ENCODE peak calls at places on chromosomes 12 and 14, in nine cellular contexts. G is coronary artery, E is AG04450, N is cardiac muscle cell, A is GM23338, J is psoas muscle, C is left lung, D is GM12864, X is ascending aorta. H is an unnamed sample.
A peak's percentile ranks its signal among the peaks of the same experiment; 100 is the strongest.

GRCh38 chr12:52713960-52714886 is 10.9 kb upstream of the KRT77 start:
- DNase-seq in E (no peak), C (peak; percentile 77), A (peak; percentile 69), D (no peak), N (peak; percentile 49), G (no peak), J (no peak), X (no peak), H (no peak)

GRCh38 chr14:94360945-94361565 is 27.3 kb downstream of the SERPINA1 start:
- DNase-seq in A (no peak), J (no peak), E (no peak), C (no peak), X (peak; percentile 34), D (no peak), G (peak; percentile 40), N (no peak), H (no peak)

GRCh38 chr12:80892597-80893445 is 44.9 kb downstream of the LIN7A start:
- DNase-seq in N (no peak), E (no peak), D (no peak), C (no peak), J (no peak), X (no peak), G (no peak), A (no peak), H (no peak)

GRCh38 chr14:100832311-100832960 is 6.5 kb downstream of the MEG3 start:
- DNase-seq in E (no peak), A (peak; percentile 31), X (no peak), G (no peak), D (no peak), J (no peak), C (no peak), N (no peak), H (no peak)

GRCh38 chr12:131917711-131918306 is 11.3 kb upstream of the PUS1 start:
- DNase-seq in D (no peak), J (no peak), E (no peak), A (no peak), G (no peak), C (peak; percentile 66), N (no peak), X (no peak), H (no peak)

GRCh38 chr12:121766290-121767039 is 27.0 kb downstream of the RHOF start:
- DNase-seq in G (no peak), E (no peak), D (no peak), N (no peak), A (no peak), X (no peak), C (no peak), J (no peak), H (peak; percentile 33)

GRCh38 chr12:113486722-113487121 is 15.1 kb upstream of the LHX5 start:
- DNase-seq in N (no peak), C (no peak), D (no peak), E (no peak), A (no peak), X (no peak), G (no peak), J (no peak), H (no peak)

GRCh38 chr12:12387521-12387920 is 30.6 kb downstream of the BORCS5 start:
- DNase-seq in E (no peak), A (no peak), G (no peak), X (no peak), J (no peak), C (no peak), N (no peak), D (no peak), H (peak; percentile 65)

GRCh38 chr12:108414021-108414420 is 74.9 kb upstream of the CMKLR1 start:
- DNase-seq in A (no peak), J (no peak), G (no peak), D (no peak), N (no peak), C (no peak), X (no peak), E (no peak), H (no peak)

GRCh38 chr14:99093532-99094517 is 178.2 kb downstream of the BCL11B start:
- DNase-seq in E (no peak), J (no peak), D (no peak), C (no peak), X (no peak), N (no peak), G (no peak), A (peak; percentile 27), H (no peak)

GRCh38 chr12:68480526-68480925 is 130.2 kb upstream of the RAP1B start:
- DNase-seq in A (no peak), D (no peak), E (no peak), J (no peak), X (no peak), G (no peak), C (no peak), N (no peak), H (no peak)

GRCh38 chr12:116603516-116603915 is 44.3 kb downstream of the MAP1LC3B2 start:
- DNase-seq in D (no peak), G (no peak), J (no peak), E (no peak), N (peak; percentile 32), X (no peak), C (no peak), A (peak; percentile 35), H (no peak)

GRCh38 chr12:26737487-26738030 is 95.4 kb downstream of the ITPR2 start:
- DNase-seq in E (no peak), X (no peak), G (no peak), N (no peak), A (no peak), J (no peak), C (no peak), D (no peak), H (no peak)

GRCh38 chr14:99793213-99794155 is at the start of gene EML1:
- DNase-seq in C (peak; percentile 92), E (peak; percentile 21), J (peak; percentile 87), N (peak; percentile 92), X (peak; percentile 89), A (peak; percentile 88), D (no peak), G (peak; percentile 84), H (peak; percentile 77)

GRCh38 chr12:570237-570925 is 92.9 kb downstream of the NINJ2 start:
- DNase-seq in C (peak; percentile 88), G (peak; percentile 92), J (peak; percentile 86), E (peak; percentile 54), X (peak; percentile 89), N (peak; percentile 35), A (peak; percentile 86), D (no peak), H (peak; percentile 85)
- TF ChIP-seq CTCF in C (no peak), G (no peak), J (no peak), E (no peak), X (no peak), N (no peak), A (no peak), D (no peak), H (no peak)

DNA sequence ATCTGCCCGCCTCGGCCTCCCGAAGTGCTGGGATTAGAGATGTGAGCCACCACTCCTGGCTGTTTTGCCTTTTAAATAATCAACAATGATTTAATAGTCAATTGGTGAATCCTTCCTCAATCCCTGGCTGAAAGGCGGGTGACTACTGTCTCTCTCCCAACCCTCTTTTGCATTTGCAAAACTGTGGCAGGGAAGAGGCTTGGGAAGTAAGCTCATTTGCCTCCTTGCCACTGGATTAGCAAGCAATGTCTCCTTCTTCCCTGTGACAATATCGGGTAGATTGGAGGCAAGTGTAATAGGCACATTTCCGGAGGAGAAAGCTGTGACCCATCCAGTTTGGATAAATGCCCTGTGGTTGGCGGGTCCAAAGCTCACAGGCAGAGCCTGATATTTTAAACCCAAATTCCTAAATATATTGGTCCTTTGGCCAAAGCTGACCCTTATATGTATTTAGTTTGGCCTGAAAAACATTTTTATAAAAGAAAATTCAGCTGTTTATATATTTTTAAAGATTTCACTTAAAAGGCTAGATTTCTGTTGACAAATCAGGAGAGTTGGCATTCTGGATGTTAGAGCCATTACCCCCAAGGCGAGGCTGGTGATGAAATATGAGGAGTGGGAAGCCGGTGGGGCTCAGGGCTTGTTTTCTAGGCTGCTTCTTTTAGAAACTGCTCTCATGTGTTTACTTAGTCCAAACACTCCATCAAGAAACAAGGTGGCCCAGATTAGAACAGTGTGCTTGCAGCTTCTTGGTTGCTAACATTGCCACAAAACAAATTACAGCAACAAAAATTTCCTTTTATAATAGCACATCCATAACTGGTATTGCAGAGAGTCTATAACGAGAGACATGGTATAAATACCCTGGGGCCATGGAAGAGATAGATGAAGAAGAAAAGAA is 646.9 kb upstream of the TMEM132C start:
- DNase-seq in N (no peak), J (no peak), X (peak; percentile 74), C (no peak), G (no peak), E (no peak), A (peak; percentile 20), D (no peak), H (no peak)
- H3K4me3 ChIP-seq in N (no peak overlapping the region), J (no peak overlapping the region), X (no peak overlapping the region), C (no peak overlapping the region), G (no peak overlapping the region), E (no peak overlapping the region), A (no peak overlapping the region), D (no peak overlapping the region), H (no peak overlapping the region)

GRCh38 chr12:85755760-85756159 is 80.4 kb downstream of the RASSF9 start:
- DNase-seq in G (no peak), D (no peak), X (no peak), A (no peak), E (no peak), J (no peak), C (no peak), N (no peak), H (peak; percentile 4)
- TF ChIP-seq CTCF in G (no peak), D (no peak), X (no peak), A (no peak), E (no peak), J (no peak), C (no peak), N (no peak), H (peak; percentile 15)

GRCh38 chr12:76346236-76346635 is 2.0 kb downstream of the BBS10 start:
- DNase-seq in A (no peak), G (no peak), N (no peak), J (no peak), C (no peak), E (no peak), D (no peak), X (no peak), H (peak; percentile 57)
- H3K4me3 ChIP-seq in A (no peak overlapping the region), G (peak overlapping the region; percentile 74), N (no peak overlapping the region), J (no peak overlapping the region), C (no peak overlapping the region), E (no peak overlapping the region), D (no peak overlapping the region), X (no peak overlapping the region), H (no peak overlapping the region)

GRCh38 chr12:62813031-62813829 is 121.7 kb downstream of the PPM1H start:
- DNase-seq in J (peak; percentile 54), G (no peak), C (peak; percentile 84), A (peak; percentile 89), X (peak; percentile 77), D (no peak), E (peak; percentile 38), N (peak; percentile 76), H (peak; percentile 83)
- TF ChIP-seq CTCF in J (peak; percentile 57), G (peak; percentile 54), C (peak; percentile 59), A (peak; percentile 83), X (peak; percentile 70), D (peak; percentile 79), E (peak; percentile 84), N (peak; percentile 85), H (peak; percentile 87)

DNA sequence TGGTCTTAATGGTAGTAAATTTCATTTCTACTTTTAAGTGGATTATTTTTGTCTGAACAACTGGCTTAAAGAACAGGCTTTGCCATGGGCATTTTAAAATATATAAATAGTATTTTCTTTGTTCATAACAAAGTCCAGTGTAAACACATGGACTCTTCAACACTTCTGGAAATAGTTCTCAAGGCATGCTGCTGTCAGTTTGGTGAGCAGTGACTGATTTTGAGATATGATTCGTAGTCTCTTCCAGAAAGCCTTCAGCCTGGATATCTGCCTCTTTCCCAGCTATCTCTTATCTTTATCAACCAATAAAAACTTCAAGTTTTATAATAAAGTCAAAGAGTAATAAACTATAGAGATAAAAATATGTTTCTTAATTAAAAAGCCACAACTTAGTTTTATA is 110.7 kb downstream of the NAV3 start:
- DNase-seq in X (no peak), A (no peak), G (no peak), E (no peak), C (no peak), D (no peak), N (no peak), J (no peak), H (no peak)
- H3K4me3 ChIP-seq in X (no peak overlapping the region), A (no peak overlapping the region), G (no peak overlapping the region), E (peak overlapping the region; percentile 58), C (no peak overlapping the region), D (no peak overlapping the region), N (no peak overlapping the region), J (no peak overlapping the region), H (peak overlapping the region; percentile 48)

H was measured in choroid plexus epithelial cell.